ENCODE peak calls at places on chromosomes 11 and 22, in six cellular contexts. One of them, this sample, is unnamed.

GRCh38 chr11:106986673-106987072 is 31.6 kb downstream of the GUCY1A2 start:
- DNase-seq in psoas muscle: no peak
- DNase-seq in pancreas: no peak
- DNase-seq in left lung: no peak
- DNase-seq in ovary: no peak
- DNase-seq in IMR-90: no peak
- DNase-seq in this sample: no peak

GRCh38 chr11:87081358-87081757 is 43.6 kb downstream of the TMEM135 start:
- DNase-seq in left lung: no peak
- DNase-seq in IMR-90: no peak
- DNase-seq in ovary: no peak
- DNase-seq in psoas muscle: no peak
- DNase-seq in pancreas: no peak
- DNase-seq in this sample: no peak

GRCh38 chr22:38132794-38133193 is 22.3 kb upstream of the BAIAP2L2 start:
- DNase-seq in left lung: no peak
- DNase-seq in IMR-90: no peak
- DNase-seq in pancreas: no peak
- DNase-seq in ovary: peak; percentile 14
- DNase-seq in psoas muscle: no peak
- DNase-seq in this sample: no peak

GRCh38 chr11:67349927-67350465 is 3.4 kb downstream of the POLD4 start:
- DNase-seq in pancreas: no peak
- DNase-seq in psoas muscle: no peak
- DNase-seq in ovary: no peak
- DNase-seq in left lung: no peak
- DNase-seq in IMR-90: no peak
- DNase-seq in this sample: no peak

GRCh38 chr22:47056776-47057470 is 294.5 kb downstream of the TBC1D22A start:
- DNase-seq in psoas muscle: no peak
- DNase-seq in ovary: peak; percentile 6
- DNase-seq in IMR-90: no peak
- DNase-seq in left lung: peak; percentile 26
- DNase-seq in pancreas: no peak
- DNase-seq in this sample: no peak

GRCh38 chr11:111446404-111447152 is 65.6 kb downstream of the BTG4 start:
- DNase-seq in left lung: no peak
- DNase-seq in ovary: peak; percentile 77
- DNase-seq in pancreas: peak; percentile 82
- DNase-seq in psoas muscle: peak; percentile 83
- DNase-seq in IMR-90: peak; percentile 94
- DNase-seq in this sample: peak; percentile 74

GRCh38 chr11:65316979-65317786 is 2.5 kb downstream of the CDC42EP2 start:
- DNase-seq in ovary: peak; percentile 78
- DNase-seq in left lung: peak; percentile 69
- DNase-seq in IMR-90: peak; percentile 84
- DNase-seq in pancreas: peak; percentile 37
- DNase-seq in psoas muscle: peak; percentile 91
- DNase-seq in this sample: peak; percentile 89

GRCh38 chr11:17853280-17853679 is 118.7 kb downstream of the KCNC1 start:
- DNase-seq in ovary: no peak
- DNase-seq in IMR-90: no peak
- DNase-seq in psoas muscle: no peak
- DNase-seq in left lung: no peak
- DNase-seq in pancreas: no peak
- DNase-seq in this sample: no peak

GRCh38 chr11:32597914-32598313 is 14.3 kb downstream of the EIF3M start:
- DNase-seq in psoas muscle: no peak
- DNase-seq in ovary: no peak
- DNase-seq in pancreas: no peak
- DNase-seq in left lung: no peak
- DNase-seq in IMR-90: no peak
- DNase-seq in this sample: no peak

GRCh38 chr11:44960200-44960845 is 9.6 kb upstream of the TP53I11 start:
- DNase-seq in IMR-90: no peak
- DNase-seq in left lung: no peak
- DNase-seq in pancreas: no peak
- DNase-seq in psoas muscle: no peak
- DNase-seq in ovary: no peak
- DNase-seq in this sample: no peak

GRCh38 chr11:116948375-116948774 is 111.0 kb upstream of the APOA1 start:
- DNase-seq in IMR-90: peak; percentile 54
- DNase-seq in ovary: no peak
- DNase-seq in left lung: no peak
- DNase-seq in pancreas: no peak
- DNase-seq in psoas muscle: no peak
- DNase-seq in this sample: no peak

GRCh38 chr11:3022300-3022967 is 30.3 kb upstream of the NAP1L4 start:
- DNase-seq in IMR-90: peak; percentile 73
- DNase-seq in left lung: peak; percentile 41
- DNase-seq in ovary: no peak
- DNase-seq in pancreas: no peak
- DNase-seq in psoas muscle: no peak
- DNase-seq in this sample: no peak

GRCh38 chr11:114984611-114985163 is 306.4 kb downstream of the NXPE2 start:
- DNase-seq in ovary: no peak
- DNase-seq in IMR-90: no peak
- DNase-seq in left lung: no peak
- DNase-seq in psoas muscle: no peak
- DNase-seq in pancreas: no peak
- DNase-seq in this sample: no peak

GRCh38 chr22:44622147-44622427 is 79.9 kb upstream of the PRR5 start:
- DNase-seq in ovary: peak; percentile 10
- DNase-seq in psoas muscle: peak; percentile 30
- DNase-seq in left lung: peak; percentile 45
- DNase-seq in pancreas: no peak
- DNase-seq in IMR-90: no peak
- DNase-seq in this sample: no peak

GRCh38 chr22:49948958-49949913 is 11.3 kb upstream of the PIM3 start:
- DNase-seq in ovary: no peak
- DNase-seq in pancreas: peak; percentile 96
- DNase-seq in left lung: peak; percentile 93
- DNase-seq in IMR-90: no peak
- DNase-seq in psoas muscle: no peak
- DNase-seq in this sample: peak; percentile 93

GRCh38 chr22:45203150-45203974 is 37.3 kb downstream of the KIAA0930 start:
- DNase-seq in psoas muscle: peak; percentile 35
- DNase-seq in left lung: peak; percentile 73
- DNase-seq in ovary: no peak
- DNase-seq in IMR-90: no peak
- DNase-seq in pancreas: no peak
- DNase-seq in this sample: no peak

GRCh38 chr11:121503056-121503455 is 50.3 kb upstream of the SORL1-AS1 start:
- DNase-seq in IMR-90: no peak
- DNase-seq in ovary: no peak
- DNase-seq in pancreas: no peak
- DNase-seq in left lung: no peak
- DNase-seq in psoas muscle: no peak
- DNase-seq in this sample: no peak

GRCh38 chr11:37072538-37072937 is 474.5 kb upstream of the RAG2 start:
- DNase-seq in ovary: no peak
- DNase-seq in IMR-90: no peak
- DNase-seq in psoas muscle: no peak
- DNase-seq in left lung: no peak
- DNase-seq in pancreas: no peak
- DNase-seq in this sample: no peak

GRCh38 chr11:121810291-121810690 is 305.7 kb downstream of the BLID start:
- DNase-seq in ovary: no peak
- DNase-seq in left lung: no peak
- DNase-seq in pancreas: no peak
- DNase-seq in psoas muscle: no peak
- DNase-seq in IMR-90: peak; percentile 88
- DNase-seq in this sample: no peak

GRCh38 chr22:40030026-40030756 is 35.4 kb downstream of the FAM83F start:
- DNase-seq in IMR-90: no peak
- DNase-seq in ovary: peak; percentile 5
- DNase-seq in pancreas: no peak
- DNase-seq in left lung: no peak
- DNase-seq in psoas muscle: peak; percentile 14
- DNase-seq in this sample: no peak

GRCh38 chr11:32003335-32003734 is 87.5 kb upstream of the RCN1 start:
- DNase-seq in pancreas: no peak
- DNase-seq in IMR-90: no peak
- DNase-seq in left lung: no peak
- DNase-seq in psoas muscle: no peak
- DNase-seq in ovary: no peak
- DNase-seq in this sample: no peak

GRCh38 chr11:62694455-62695167 is 5.3 kb upstream of the LRRN4CL start:
- DNase-seq in ovary: peak; percentile 83
- DNase-seq in left lung: peak; percentile 8
- DNase-seq in pancreas: peak; percentile 81
- DNase-seq in IMR-90: peak; percentile 82
- DNase-seq in psoas muscle: peak; percentile 93
- DNase-seq in this sample: peak; percentile 91

GRCh38 chr22:47051435-47052175 is 289.2 kb downstream of the TBC1D22A start:
- DNase-seq in ovary: no peak
- DNase-seq in pancreas: no peak
- DNase-seq in left lung: peak; percentile 74
- DNase-seq in psoas muscle: peak; percentile 30
- DNase-seq in IMR-90: no peak
- DNase-seq in this sample: peak; percentile 13

DNA sequence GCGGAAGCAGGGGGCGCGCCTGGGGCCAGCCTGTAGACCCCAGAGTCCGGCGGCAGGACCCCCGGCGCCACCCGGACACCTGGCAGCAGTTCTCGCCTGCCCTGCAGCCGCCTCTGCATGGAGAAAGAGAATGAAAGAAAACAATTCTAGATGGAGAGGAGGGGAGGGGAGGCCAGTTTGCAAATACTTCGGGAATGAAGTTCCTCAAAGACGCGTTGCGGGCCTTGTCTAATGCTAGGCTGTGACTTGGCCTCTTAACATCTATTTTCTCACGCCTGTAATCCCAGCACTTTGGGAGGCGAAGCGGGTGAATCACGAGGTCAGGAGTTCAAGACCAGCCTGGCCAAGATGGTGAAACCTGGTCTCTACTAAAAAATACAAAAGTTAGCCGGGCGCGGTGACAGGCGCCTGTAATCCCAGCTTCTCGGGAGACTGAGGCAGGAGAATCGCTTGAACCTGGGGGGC is 2.1 kb upstream of the BARX2 start:
- DNase-seq in psoas muscle: no peak
- DNase-seq in IMR-90: no peak
- DNase-seq in left lung: no peak
- DNase-seq in ovary: no peak
- DNase-seq in pancreas: no peak
- DNase-seq in this sample: no peak
- H3K4me3 ChIP-seq in psoas muscle: peak overlapping the region; percentile 47
- H3K4me3 ChIP-seq in IMR-90: peak overlapping the region; percentile 23
- H3K4me3 ChIP-seq in left lung: peak overlapping the region; percentile 14
- H3K4me3 ChIP-seq in ovary: peak overlapping the region; percentile 8
- H3K4me3 ChIP-seq in pancreas: no peak overlapping the region
- H3K4me3 ChIP-seq in this sample: no peak overlapping the region

GRCh38 chr11:68498903-68499883 is 38.6 kb downstream of the PPP6R3 start:
- DNase-seq in IMR-90: no peak
- DNase-seq in pancreas: no peak
- DNase-seq in ovary: no peak
- DNase-seq in psoas muscle: no peak
- DNase-seq in left lung: no peak
- DNase-seq in this sample: no peak
- H3K4me3 ChIP-seq in IMR-90: no peak overlapping the region
- H3K4me3 ChIP-seq in pancreas: no peak overlapping the region
- H3K4me3 ChIP-seq in ovary: no peak overlapping the region
- H3K4me3 ChIP-seq in psoas muscle: peak overlapping the region; percentile 50
- H3K4me3 ChIP-seq in left lung: no peak overlapping the region
- H3K4me3 ChIP-seq in this sample: no peak overlapping the region

GRCh38 chr22:36381513-36382079 is 6.2 kb downstream of the MYH9 start:
- DNase-seq in IMR-90: peak; percentile 7
- DNase-seq in pancreas: no peak
- DNase-seq in psoas muscle: no peak
- DNase-seq in left lung: no peak
- DNase-seq in ovary: no peak
- DNase-seq in this sample: no peak
- H3K4me3 ChIP-seq in IMR-90: no peak overlapping the region
- H3K4me3 ChIP-seq in pancreas: no peak overlapping the region
- H3K4me3 ChIP-seq in psoas muscle: no peak overlapping the region
- H3K4me3 ChIP-seq in left lung: no peak overlapping the region
- H3K4me3 ChIP-seq in ovary: no peak overlapping the region
- H3K4me3 ChIP-seq in this sample: no peak overlapping the region

DNA sequence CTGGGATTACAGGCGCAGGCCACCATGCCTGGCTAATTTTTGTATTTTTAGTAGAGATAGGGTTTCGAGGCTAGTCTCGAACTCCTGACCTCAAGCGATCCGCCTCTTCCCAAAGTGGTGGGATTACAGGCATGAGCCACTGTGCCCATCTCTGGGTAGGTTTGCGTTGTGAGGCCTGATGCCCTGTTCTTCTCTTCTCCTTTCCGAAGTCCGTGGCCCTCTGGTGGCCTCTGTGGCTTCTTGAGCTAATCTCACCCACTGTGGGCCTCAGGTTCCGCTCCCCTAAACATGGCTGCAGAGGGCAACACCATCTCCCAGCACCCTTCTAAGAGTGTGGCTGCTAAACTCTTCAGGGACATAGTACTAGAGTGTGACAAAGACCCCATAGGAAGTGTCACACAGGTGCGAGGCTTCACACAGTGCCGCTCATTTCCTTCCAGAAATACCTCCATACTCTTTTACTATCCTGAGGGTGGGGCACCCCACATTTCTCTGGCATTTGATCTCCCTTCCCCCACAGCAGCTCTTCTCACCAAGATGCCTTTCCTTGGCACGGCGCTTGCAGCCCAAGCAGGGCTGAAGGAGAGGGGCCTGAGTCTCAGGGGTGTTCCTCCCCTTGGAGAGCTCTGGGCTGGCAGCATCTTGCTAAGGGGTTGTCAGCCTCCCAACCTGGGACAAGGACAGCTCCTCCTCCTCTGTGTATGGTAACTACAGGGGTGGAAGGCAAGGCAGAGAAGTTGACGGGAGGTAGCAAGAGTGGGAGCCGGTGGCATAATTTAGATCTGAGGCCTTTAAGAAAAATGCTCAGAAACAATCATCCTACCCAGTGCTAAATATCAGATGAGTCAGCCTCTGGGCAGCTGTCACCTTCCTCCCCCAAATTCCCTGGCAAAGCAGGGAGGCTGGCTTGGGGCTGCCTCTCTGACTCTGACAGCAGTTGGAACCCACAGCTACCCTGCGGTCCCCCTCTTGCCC is 6.1 kb downstream of the THY1 start:
- DNase-seq in psoas muscle: no peak
- DNase-seq in left lung: no peak
- DNase-seq in ovary: no peak
- DNase-seq in pancreas: no peak
- DNase-seq in IMR-90: peak; percentile 59
- DNase-seq in this sample: no peak
- H3K4me3 ChIP-seq in psoas muscle: no peak overlapping the region
- H3K4me3 ChIP-seq in left lung: no peak overlapping the region
- H3K4me3 ChIP-seq in ovary: no peak overlapping the region
- H3K4me3 ChIP-seq in pancreas: no peak overlapping the region
- H3K4me3 ChIP-seq in IMR-90: no peak overlapping the region
- H3K4me3 ChIP-seq in this sample: no peak overlapping the region

GRCh38 chr11:71103266-71103665 is 149.1 kb downstream of the SHANK2 start:
- DNase-seq in pancreas: peak; percentile 58
- DNase-seq in left lung: no peak
- DNase-seq in psoas muscle: no peak
- DNase-seq in ovary: no peak
- DNase-seq in IMR-90: no peak
- DNase-seq in this sample: no peak
- H3K4me3 ChIP-seq in pancreas: no peak overlapping the region
- H3K4me3 ChIP-seq in left lung: no peak overlapping the region
- H3K4me3 ChIP-seq in psoas muscle: no peak overlapping the region
- H3K4me3 ChIP-seq in ovary: no peak overlapping the region
- H3K4me3 ChIP-seq in IMR-90: no peak overlapping the region
- H3K4me3 ChIP-seq in this sample: no peak overlapping the region